ENCODE peak calls at places on chromosomes 16 and 17, in eight cellular contexts. P, E, Z, V, U, C, B and N are unnamed samples. For H3K4me1, the result is how much of the 10 kb centered on the place peaks cover.

GRCh38 chr17:7260601-7261376 is 1.5 kb downstream of the CLDN7 start:
- DNase-seq in P (no peak), E (no peak), Z (peak), V (no peak), U (peak), C (peak), B (peak), N (peak)

GRCh38 chr17:58315281-58315711 is 13.3 kb downstream of the TSPOAP1 start:
- DNase-seq in P (no peak), E (no peak), Z (peak), V (no peak), U (no peak), C (no peak), B (no peak), N (no peak)

GRCh38 chr16:29820271-29820701 is at the start of gene MVP:
- DNase-seq in P (no peak), E (peak), Z (peak), V (peak), U (peak), C (peak), B (no peak), N (peak)

GRCh38 chr16:2056077-2056476 is 8.3 kb downstream of the TSC2 start:
- DNase-seq in P (no peak), E (no peak), Z (no peak), V (no peak), U (no peak), C (no peak), B (no peak), N (no peak)

GRCh38 chr16:84940670-84941551 is 70.4 kb downstream of the ZDHHC7 start:
- DNase-seq in P (no peak), E (no peak), Z (peak), V (peak), U (no peak), C (no peak), B (no peak), N (no peak)

GRCh38 chr17:82703935-82704865 is 5.7 kb upstream of the RAB40B start:
- DNase-seq in P (no peak), E (no peak), Z (no peak), V (no peak), U (no peak), C (no peak), B (peak), N (peak)

GRCh38 chr16:1533443-1533951 is at the start of gene TMEM204:
- DNase-seq in P (no peak), E (no peak), Z (peak), V (peak), U (no peak), C (no peak), B (no peak), N (peak)

GRCh38 chr17:19361975-19362292 is 589 bp downstream of the B9D1 start:
- DNase-seq in P (no peak), E (no peak), Z (no peak), V (no peak), U (no peak), C (no peak), B (no peak), N (no peak)

GRCh38 chr17:59561042-59561441 is 4.4 kb upstream of the DHX40 start:
- DNase-seq in P (peak), E (no peak), Z (no peak), V (no peak), U (no peak), C (peak), B (peak), N (no peak)

GRCh38 chr17:76824103-76824502 is 44.1 kb upstream of the MGAT5B start:
- DNase-seq in P (no peak), E (no peak), Z (no peak), V (no peak), U (no peak), C (no peak), B (no peak), N (no peak)

GRCh38 chr17:33521784-33522183 is 228.7 kb upstream of the ASIC2 start:
- DNase-seq in P (no peak), E (no peak), Z (no peak), V (no peak), U (no peak), C (peak), B (peak), N (peak)

GRCh38 chr16:14529010-14529669 is 100.9 kb downstream of the PARN start:
- DNase-seq in P (peak), E (peak), Z (peak), V (peak), U (peak), C (peak), B (peak), N (peak)

GRCh38 chr17:82831041-82831817 is 8.6 kb downstream of the ZNF750 start:
- DNase-seq in P (no peak), E (no peak), Z (no peak), V (no peak), U (no peak), C (no peak), B (no peak), N (no peak)

GRCh38 chr17:35432176-35433074 is at the start of gene SLFN12:
- DNase-seq in P (no peak), E (peak), Z (no peak), V (no peak), U (no peak), C (peak), B (no peak), N (peak)

GRCh38 chr16:22353188-22353919 is 21.1 kb downstream of the CDR2 start:
- DNase-seq in P (peak), E (no peak), Z (no peak), V (no peak), U (no peak), C (peak), B (peak), N (peak)

GRCh38 chr16:56605475-56605874 is 2.9 kb upstream of the MT2A start:
- DNase-seq in P (no peak), E (no peak), Z (no peak), V (no peak), U (no peak), C (no peak), B (no peak), N (no peak)

GRCh38 chr16:12576878-12577277 is 226.8 kb downstream of the CPPED1 start:
- DNase-seq in P (no peak), E (no peak), Z (peak), V (no peak), U (no peak), C (no peak), B (no peak), N (no peak)

GRCh38 chr17:19021622-19022083 is 17.1 kb upstream of the FAM83G start:
- DNase-seq in P (no peak), E (no peak), Z (no peak), V (no peak), U (no peak), C (no peak), B (peak), N (no peak)

GRCh38 chr16:19210175-19210924 is 42.3 kb downstream of the SYT17 start:
- DNase-seq in P (peak), E (no peak), Z (no peak), V (no peak), U (no peak), C (peak), B (no peak), N (no peak)

GRCh38 chr16:87017388-87018012 is 299.7 kb downstream of the C16orf95 start:
- DNase-seq in P (peak), E (no peak), Z (no peak), V (no peak), U (no peak), C (no peak), B (no peak), N (no peak)

GRCh38 chr16:84950906-84951305 is 60.4 kb downstream of the ZDHHC7 start:
- DNase-seq in P (no peak), E (no peak), Z (no peak), V (no peak), U (no peak), C (no peak), B (peak), N (no peak)

GRCh38 chr16:56911771-56912541 is 20.0 kb upstream of the HERPUD1 start:
- DNase-seq in P (no peak), E (no peak), Z (peak), V (no peak), U (no peak), C (no peak), B (peak), N (peak)

GRCh38 chr16:82091225-82091624 is 56.2 kb downstream of the HSD17B2 start:
- DNase-seq in P (no peak), E (no peak), Z (no peak), V (no peak), U (no peak), C (no peak), B (no peak), N (no peak)

GRCh38 chr17:18248300-18248731 is 10.2 kb downstream of the FLII start:
- DNase-seq in P (no peak), E (peak), Z (no peak), V (no peak), U (peak), C (peak), B (peak), N (peak)

GRCh38 chr16:19179890-19180490 is 11.9 kb downstream of the SYT17 start:
- DNase-seq in P (peak), E (peak), Z (peak), V (no peak), U (peak), C (peak), B (peak), N (peak)

GRCh38 chr17:4711671-4712111 is 1.3 kb downstream of the ARRB2 start:
- DNase-seq in P (no peak), E (no peak), Z (no peak), V (no peak), U (no peak), C (no peak), B (no peak), N (peak)

GRCh38 chr16:48311242-48311641 is 63.9 kb upstream of the ABCC11 start:
- DNase-seq in P (no peak), E (no peak), Z (no peak), V (no peak), U (no peak), C (no peak), B (no peak), N (no peak)

GRCh38 chr17:19238167-19238505 is 970 bp downstream of the EPN2 start:
- DNase-seq in P (no peak), E (peak), Z (peak), V (peak), U (peak), C (peak), B (peak), N (peak)

GRCh38 chr16:75236232-75236631 is 15.2 kb downstream of the BCAR1 start:
- DNase-seq in P (no peak), E (no peak), Z (peak), V (no peak), U (no peak), C (no peak), B (no peak), N (no peak)

GRCh38 chr16:56450275-56450889 is 750 bp downstream of the NUDT21 start:
- DNase-seq in P (no peak), E (no peak), Z (no peak), V (no peak), U (no peak), C (no peak), B (peak), N (no peak)

GRCh38 chr16:67873435-67874146 is 739 bp downstream of the EDC4 start:
- DNase-seq in P (no peak), E (no peak), Z (no peak), V (no peak), U (no peak), C (no peak), B (no peak), N (peak)

GRCh38 chr17:68642118-68642412 is 40.9 kb upstream of the FAM20A start:
- DNase-seq in P (no peak), E (no peak), Z (no peak), V (no peak), U (no peak), C (no peak), B (no peak), N (no peak)
- TF ChIP-seq CTCF in P (no peak), E (no peak), Z (no peak), V (no peak), U (no peak), C (no peak), B (no peak), N (no peak)

GRCh38 chr17:27506348-27507218 is 50.3 kb downstream of the KSR1 start:
- DNase-seq in P (no peak), E (no peak), Z (no peak), V (no peak), U (no peak), C (peak), B (peak), N (no peak)
- H3K4me3 ChIP-seq in P (no peak), E (no peak), Z (no peak), V (no peak), U (no peak), C (peak), B (no peak), N (no peak)

GRCh38 chr17:39641883-39642282 is 4.9 kb downstream of the STARD3 start:
- DNase-seq in P (no peak), E (no peak), Z (no peak), V (no peak), U (no peak), C (no peak), B (no peak), N (no peak)
- H3K4me1 ChIP-seq in P (under half), E (half or more), Z (half or more), V (half or more), U (under half), C (under half), B (under half), N (under half)

DNA sequence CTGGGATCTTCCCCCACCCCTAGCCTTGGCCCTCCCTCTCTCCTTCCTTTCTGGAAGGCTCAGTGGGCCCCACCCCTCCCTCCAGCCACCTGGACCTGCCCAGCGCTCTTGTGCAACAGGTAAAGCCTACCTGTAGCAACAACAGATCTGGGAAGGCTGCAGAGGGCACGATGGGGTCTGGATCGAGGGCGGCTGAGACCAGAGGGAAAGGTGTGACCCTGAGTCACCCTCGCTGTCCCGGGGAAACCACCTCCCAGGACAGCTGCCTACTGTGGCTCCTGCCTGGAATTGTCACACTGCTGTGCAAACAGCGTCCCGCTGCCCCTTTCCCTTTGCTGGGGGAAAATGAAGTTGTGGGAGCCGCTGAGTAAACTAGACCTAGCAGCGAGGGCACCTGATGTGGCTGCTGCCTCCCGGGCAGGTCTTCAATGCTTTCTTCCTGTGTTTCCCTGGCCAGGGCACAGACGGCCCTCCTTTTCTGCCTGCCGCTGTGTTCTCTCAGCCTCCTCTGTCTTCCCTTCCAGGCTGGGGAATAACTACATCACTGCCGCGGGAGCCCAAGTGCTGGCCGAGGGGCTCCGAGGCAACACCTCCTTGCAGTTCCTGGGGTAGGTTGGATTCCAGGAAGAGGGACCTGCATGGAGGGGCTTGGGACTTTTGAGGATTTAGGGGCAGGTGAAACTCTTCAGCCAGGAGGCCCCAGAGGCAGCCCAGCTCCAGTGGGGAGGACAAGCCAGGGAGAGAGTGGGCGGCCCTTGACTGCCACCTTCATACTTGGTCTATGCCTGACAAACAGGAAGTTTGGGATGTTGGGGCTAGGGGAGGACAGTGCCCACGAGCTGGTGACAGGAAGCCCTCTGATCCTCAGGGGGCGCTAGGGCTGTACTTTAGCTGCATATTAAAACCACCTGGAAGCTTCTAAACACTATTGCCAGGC is 22.2 kb upstream of the CYLD start:
- DNase-seq in P (no peak), E (no peak), Z (no peak), V (no peak), U (peak), C (peak), B (peak), N (peak)
- TF ChIP-seq CTCF in P (no peak), E (no peak), Z (no peak), V (no peak), U (no peak), C (no peak), B (peak), N (no peak)

GRCh38 chr17:80722656-80723055 is 178.0 kb downstream of the RPTOR start:
- DNase-seq in P (no peak), E (no peak), Z (no peak), V (no peak), U (no peak), C (no peak), B (no peak), N (no peak)

GRCh38 chr17:80726558-80727408 is 182.1 kb downstream of the RPTOR start:
- DNase-seq in P (no peak), E (no peak), Z (no peak), V (no peak), U (no peak), C (no peak), B (no peak), N (no peak)

GRCh38 chr17:80727409-80727755 is 182.7 kb downstream of the RPTOR start:
- DNase-seq in P (no peak), E (no peak), Z (no peak), V (no peak), U (no peak), C (no peak), B (no peak), N (no peak)

GRCh38 chr17:80724723-80725388 is 180.2 kb downstream of the RPTOR start:
- DNase-seq in P (peak), E (no peak), Z (no peak), V (no peak), U (no peak), C (peak), B (no peak), N (no peak)

DNA sequence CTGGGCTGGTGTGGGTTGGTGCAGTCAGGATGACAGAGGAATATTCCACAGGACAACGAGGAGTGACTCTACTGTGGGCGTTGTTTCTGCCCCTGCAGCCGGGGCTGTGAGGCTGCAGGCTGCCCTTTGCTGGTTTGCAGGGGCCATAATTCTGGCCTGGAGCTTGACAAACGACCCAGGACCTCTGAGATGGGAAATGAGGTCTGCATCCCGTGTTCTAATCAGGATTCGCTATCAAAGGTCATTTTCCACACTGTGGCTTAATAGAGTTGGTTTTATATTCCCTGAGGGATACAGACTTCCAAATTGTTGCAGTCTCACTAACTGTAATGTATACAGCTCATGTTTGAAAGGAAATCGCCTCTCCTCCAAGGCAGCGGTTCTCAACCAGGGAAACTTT is 180.9 kb downstream of the RPTOR start:
- DNase-seq in P (no peak), E (no peak), Z (no peak), V (no peak), U (no peak), C (no peak), B (no peak), N (no peak)
- H3K4me3 ChIP-seq in P (no peak), E (no peak), Z (no peak), V (no peak), U (no peak), C (no peak), B (no peak), N (no peak)

DNA sequence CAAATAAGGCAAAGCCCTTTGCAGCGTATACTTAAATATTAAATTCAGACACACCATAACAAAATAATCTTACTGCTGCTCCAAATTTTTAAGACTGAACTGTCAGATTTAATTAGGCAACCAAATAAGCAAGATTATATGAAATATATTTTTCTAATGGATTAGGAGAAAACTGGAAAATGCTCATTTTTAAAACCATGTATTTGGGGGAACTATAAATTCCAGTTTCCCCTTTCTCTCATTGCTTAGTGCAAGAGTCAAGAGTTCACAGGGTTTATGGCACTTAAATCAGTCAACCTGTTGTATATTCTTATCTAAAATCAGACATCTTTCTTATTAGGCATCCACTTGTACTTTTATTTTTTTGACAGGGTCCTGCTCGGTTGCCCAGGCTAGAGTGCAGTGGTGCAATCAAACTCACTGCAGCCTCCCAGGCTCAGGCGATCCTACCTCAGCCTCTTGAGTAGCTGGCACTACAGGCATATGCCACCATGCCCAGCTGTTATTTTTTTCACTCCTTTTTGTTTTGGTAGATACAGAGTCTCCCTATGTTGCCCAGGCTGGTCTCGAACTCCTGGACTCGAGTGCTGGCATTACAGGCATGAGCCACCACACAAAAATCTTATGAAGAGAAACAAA is 2.1 kb upstream of the KANSL1 start:
- DNase-seq in P (no peak), E (no peak), Z (no peak), V (no peak), U (no peak), C (no peak), B (no peak), N (no peak)
- H3K4me1 ChIP-seq in P (under half), E (under half), Z (under half), V (under half), U (under half), C (under half), B (under half), N (under half)

GRCh38 chr17:30207655-30208054 is 27.8 kb downstream of the SLC6A4 start:
- DNase-seq in P (no peak), E (no peak), Z (no peak), V (no peak), U (no peak), C (no peak), B (no peak), N (no peak)
- TF ChIP-seq CTCF in P (no peak), E (no peak), Z (no peak), V (no peak), U (no peak), C (no peak), B (no peak), N (no peak)